ENCODE peak calls at places on chromosomes 5 and 9, in eight cellular contexts. J, Z, T, Q, O, E, I and D are unnamed samples.
A peak's percentile ranks its signal among the peaks of the same experiment; 100 is the strongest.

GRCh38 chr9:121861501-121862180 is 210.2 kb downstream of the DAB2IP start:
- DNase-seq in E (no peak), O (no peak), T (peak; percentile 61), Z (peak; percentile 39), I (peak; percentile 32), Q (peak; percentile 50), J (peak; percentile 15), D (peak; percentile 52)

GRCh38 chr9:96256800-96257199 is 45.2 kb downstream of the HSD17B3 start:
- DNase-seq in T (peak; percentile 29), O (no peak), J (no peak), Z (no peak), I (peak; percentile 70), Q (no peak), E (no peak), D (no peak)

GRCh38 chr9:16245756-16246440 is 624.6 kb downstream of the BNC2 start:
- DNase-seq in E (no peak), J (no peak), I (peak; percentile 18), T (no peak), O (no peak), Q (no peak), Z (no peak), D (no peak)

GRCh38 chr5:119288364-119289047 is 67.3 kb upstream of the TNFAIP8 start:
- DNase-seq in T (no peak), I (peak; percentile 59), E (no peak), Z (no peak), O (no peak), Q (no peak), J (no peak), D (no peak)

GRCh38 chr5:153429734-153430133 is 60.7 kb upstream of the GRIA1 start:
- DNase-seq in E (no peak), J (no peak), I (no peak), Z (no peak), O (no peak), T (no peak), Q (no peak), D (no peak)

GRCh38 chr9:110750272-110750671 is 81.7 kb downstream of the MUSK start:
- DNase-seq in T (peak; percentile 24), O (peak; percentile 84), I (no peak), E (no peak), Q (peak; percentile 18), J (no peak), Z (no peak), D (no peak)

GRCh38 chr5:157915638-157916037 is 56.7 kb upstream of the CLINT1 start:
- DNase-seq in J (peak; percentile 28), Z (no peak), O (peak; percentile 67), I (peak; percentile 23), E (peak; percentile 93), T (peak; percentile 96), Q (peak; percentile 97), D (no peak)

GRCh38 chr9:96203867-96204412 is 98.0 kb downstream of the HSD17B3 start:
- DNase-seq in O (peak; percentile 70), I (no peak), T (peak; percentile 49), Q (no peak), Z (no peak), J (no peak), E (no peak), D (no peak)

GRCh38 chr9:15306068-15306756 is 804 bp downstream of the TTC39B start:
- DNase-seq in I (peak; percentile 51), O (peak; percentile 83), T (peak; percentile 9), J (peak; percentile 84), E (peak; percentile 76), Z (peak; percentile 36), Q (peak; percentile 34), D (no peak)

GRCh38 chr5:171261361-171261760 is 47.7 kb upstream of the TLX3 start:
- DNase-seq in O (no peak), Q (no peak), I (no peak), E (no peak), T (no peak), Z (no peak), J (no peak), D (no peak)

GRCh38 chr9:132214027-132214622 is 52.3 kb downstream of the NTNG2 start:
- DNase-seq in Q (peak; percentile 91), J (peak; percentile 82), I (peak; percentile 70), T (peak; percentile 70), Z (peak; percentile 69), E (peak; percentile 77), O (no peak), D (no peak)

GRCh38 chr9:137762414-137763061 is 115.0 kb upstream of the CACNA1B start:
- DNase-seq in I (no peak), Q (no peak), O (no peak), E (no peak), J (no peak), T (no peak), Z (no peak), D (no peak)

GRCh38 chr9:27382308-27382707 is 85.4 kb upstream of the EQTN start:
- DNase-seq in E (no peak), I (no peak), Q (no peak), Z (no peak), T (no peak), J (no peak), O (no peak), D (no peak)

GRCh38 chr5:12272389-12272788 is 368.1 kb upstream of the CTNND2 start:
- DNase-seq in E (no peak), Q (no peak), I (peak; percentile 64), O (no peak), T (no peak), Z (no peak), J (no peak), D (no peak)

GRCh38 chr5:78542321-78542840 is 106.2 kb downstream of the LHFPL2 start:
- DNase-seq in Z (no peak), E (no peak), I (no peak), J (no peak), Q (no peak), O (no peak), T (no peak), D (peak; percentile 82)

GRCh38 chr5:16617272-16617973 is 626 bp upstream of the RETREG1 start:
- DNase-seq in J (no peak), Q (peak; percentile 32), E (no peak), O (no peak), Z (no peak), I (no peak), T (no peak), D (no peak)

GRCh38 chr5:3827624-3828023 is 232.0 kb downstream of the IRX1 start:
- DNase-seq in J (no peak), O (no peak), E (no peak), Q (no peak), I (no peak), Z (no peak), T (no peak), D (no peak)

GRCh38 chr9:33140406-33141360 is 26.5 kb downstream of the B4GALT1 start:
- DNase-seq in Z (no peak), J (no peak), I (no peak), Q (no peak), E (no peak), T (no peak), O (peak; percentile 52), D (no peak)

GRCh38 chr9:70093944-70094343 is 50.3 kb downstream of the MAMDC2 start:
- DNase-seq in J (no peak), E (no peak), O (no peak), I (peak; percentile 64), Q (no peak), T (no peak), Z (no peak), D (no peak)

GRCh38 chr9:129610193-129610472 is 10.8 kb downstream of the C9orf50 start:
- DNase-seq in T (no peak), Z (no peak), O (no peak), I (no peak), E (no peak), J (no peak), Q (no peak), D (no peak)

GRCh38 chr9:136519263-136520052 is 26.4 kb downstream of the NOTCH1 start:
- DNase-seq in Z (no peak), J (no peak), E (no peak), Q (no peak), T (no peak), O (no peak), I (no peak), D (no peak)
- H3K4me1 ChIP-seq in Z (no peaks in the 10 kb centered on the region), J (no peaks in the 10 kb centered on the region), E (no peaks in the 10 kb centered on the region), Q (no peaks in the 10 kb centered on the region), T (no peaks in the 10 kb centered on the region), O (peaks cover 4% of the 10 kb centered on the region), I (no peaks in the 10 kb centered on the region), D (no peaks in the 10 kb centered on the region)

DNA sequence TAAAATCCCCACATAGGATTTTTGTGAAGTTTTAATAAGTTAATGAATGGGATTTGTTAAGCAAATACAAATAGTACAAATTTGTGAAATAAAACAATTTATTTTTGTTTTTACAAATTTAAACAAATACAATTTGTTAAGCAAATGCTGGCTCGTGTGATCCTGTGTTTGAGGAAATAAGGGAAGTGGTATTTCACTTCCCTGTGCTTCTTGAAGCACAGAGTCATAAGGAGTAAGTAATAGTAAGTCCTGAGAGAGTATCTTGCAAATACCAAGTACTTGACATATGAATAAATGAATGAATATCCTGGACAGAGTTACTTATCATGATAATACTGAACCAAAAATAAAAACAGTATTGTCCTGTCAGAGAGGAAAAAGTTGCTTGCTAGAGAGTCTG is 9.1 kb downstream of the SMIM3 start:
- DNase-seq in J (no peak), Q (no peak), I (no peak), E (no peak), T (no peak), O (no peak), Z (no peak), D (no peak)
- H3K4me1 ChIP-seq in J (peaks cover 12% of the 10 kb centered on the region), Q (peaks cover 16% of the 10 kb centered on the region), I (peaks cover 40% of the 10 kb centered on the region), E (peaks cover 12% of the 10 kb centered on the region), T (no peaks in the 10 kb centered on the region), O (peaks cover 45% of the 10 kb centered on the region), Z (peaks cover 23% of the 10 kb centered on the region), D (peaks cover 58% of the 10 kb centered on the region)

DNA sequence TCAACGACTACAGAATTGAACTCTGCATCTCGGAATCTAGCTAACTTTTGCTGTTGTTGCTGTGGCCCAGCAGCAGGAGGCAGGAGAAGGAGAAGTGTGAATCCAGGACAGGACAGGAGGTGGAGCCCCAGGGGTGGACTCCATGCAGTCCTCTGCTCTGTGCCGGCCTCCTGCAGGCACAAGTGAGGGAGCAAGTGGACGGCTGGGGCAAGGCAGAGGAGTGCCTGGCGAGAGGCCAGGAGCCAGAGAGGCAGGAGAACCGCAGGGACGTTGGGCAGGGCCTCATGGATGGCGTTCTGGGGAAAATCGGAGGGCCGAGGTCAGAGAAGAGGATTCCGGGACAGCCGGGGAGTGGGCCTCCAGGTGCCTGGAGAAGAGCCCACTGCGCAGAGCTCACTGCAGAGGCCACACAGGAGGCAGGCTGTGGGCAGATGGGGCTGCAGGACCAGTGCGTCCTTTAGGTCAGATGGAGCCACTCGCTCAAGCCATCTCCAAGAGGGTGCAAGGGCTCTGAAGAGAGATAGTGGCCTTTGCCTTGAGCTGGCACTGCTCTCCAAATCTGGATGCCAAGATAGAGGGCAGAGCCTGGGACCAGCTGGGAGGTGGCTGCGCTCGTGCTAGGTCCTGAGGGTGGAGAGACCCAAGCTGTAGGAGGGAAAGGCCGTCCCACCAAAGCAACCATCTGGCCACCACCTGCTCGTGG is 214.0 kb downstream of the FANCC start:
- DNase-seq in Z (no peak), I (no peak), J (no peak), O (no peak), E (no peak), Q (no peak), T (peak; percentile 55), D (no peak)
- H3K4me1 ChIP-seq in Z (peaks cover 51% of the 10 kb centered on the region), I (peaks cover 44% of the 10 kb centered on the region), J (no peaks in the 10 kb centered on the region), O (peaks cover 74% of the 10 kb centered on the region), E (peaks cover under 1% of the 10 kb centered on the region), Q (peaks cover 20% of the 10 kb centered on the region), T (peaks cover 45% of the 10 kb centered on the region), D (peaks cover 82% of the 10 kb centered on the region)

DNA sequence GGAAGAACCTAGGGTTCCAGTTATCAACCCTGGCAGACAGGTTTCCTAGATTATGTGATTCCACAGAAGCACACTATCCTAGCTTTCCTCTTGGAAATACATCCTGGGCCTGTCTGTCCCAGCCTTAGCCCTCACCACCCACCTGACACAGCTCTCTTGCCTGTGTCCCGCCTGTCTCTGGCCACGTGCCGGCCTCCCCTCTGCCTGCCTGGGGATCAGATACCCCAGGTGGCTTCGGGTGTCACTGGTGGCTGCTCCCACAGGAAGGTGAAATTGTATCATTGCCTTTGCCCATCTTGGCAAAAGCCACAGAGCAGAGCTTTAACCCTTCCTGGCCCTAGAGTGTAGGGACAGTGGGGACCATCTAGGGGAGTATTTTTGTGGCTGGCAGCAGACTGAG is 6.2 kb downstream of the COL27A1 start:
- DNase-seq in J (no peak), O (no peak), T (no peak), I (no peak), Q (no peak), Z (no peak), E (no peak), D (no peak)
- H3K4me1 ChIP-seq in J (no peaks in the 10 kb centered on the region), O (peaks cover 41% of the 10 kb centered on the region), T (no peaks in the 10 kb centered on the region), I (no peaks in the 10 kb centered on the region), Q (peaks cover 6% of the 10 kb centered on the region), Z (peaks cover 19% of the 10 kb centered on the region), E (peaks cover 3% of the 10 kb centered on the region), D (peaks cover 76% of the 10 kb centered on the region)